ENCODE peak calls at places on chromosomes 1 and 21, in four cellular contexts. N is GM12878, R is WTC11, A is K562. G is an unnamed sample.

GRCh38 chr1:76868154-76868882 is 1.0 kb downstream of the ST6GALNAC5 start:
- DNase-seq in A (peak), R (peak), N (no peak), G (peak)

GRCh38 chr1:43034195-43034658 is 75.6 kb upstream of the SLC2A1 start:
- DNase-seq in N (no peak), R (no peak), A (no peak), G (no peak)

GRCh38 chr1:180911640-180912161 is 996 bp upstream of the KIAA1614 start:
- DNase-seq in A (no peak), R (no peak), N (no peak), G (peak)

GRCh38 chr1:227793948-227794812 is 21.3 kb upstream of the PRSS38 start:
- DNase-seq in N (no peak), A (peak), R (peak), G (peak)

GRCh38 chr1:31848381-31848897 is 32.6 kb upstream of the SPOCD1 start:
- DNase-seq in N (no peak), R (no peak), A (no peak), G (no peak)

GRCh38 chr1:205326812-205327466 is 5.4 kb upstream of the NUAK2 start:
- DNase-seq in R (no peak), A (no peak), N (no peak), G (no peak)

GRCh38 chr1:2637472-2637871 is 4.7 kb upstream of the MMEL1 start:
- DNase-seq in N (no peak), R (no peak), A (no peak), G (no peak)

GRCh38 chr1:36300526-36300925 is 5.6 kb upstream of the SH3D21 start:
- DNase-seq in A (no peak), R (no peak), N (no peak), G (no peak)

DNA sequence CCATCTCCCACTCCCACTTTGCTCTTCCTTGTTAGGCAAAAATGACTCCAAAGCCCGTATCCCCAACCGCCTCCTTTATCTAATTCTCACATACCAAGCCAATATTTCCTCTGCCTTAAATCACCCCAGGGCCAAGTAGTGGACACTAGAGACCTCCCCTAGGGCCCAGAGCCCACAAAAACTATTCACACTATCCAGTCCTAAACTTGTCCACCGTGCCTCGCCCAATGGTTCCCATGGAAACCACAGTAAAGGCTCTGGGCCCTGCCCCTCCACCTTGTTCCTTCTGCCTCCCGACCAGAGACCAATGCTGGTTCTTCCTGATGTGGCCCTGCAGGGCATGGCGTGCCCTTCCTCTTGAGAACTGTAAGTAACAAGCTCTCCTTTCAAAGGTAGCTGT is 11.8 kb downstream of the CFAP107 start:
- DNase-seq in R (no peak), N (no peak), A (no peak), G (no peak)
- TF ChIP-seq USF1 in R (no peak), N (no peak), A (no peak), G (no peak)

DNA sequence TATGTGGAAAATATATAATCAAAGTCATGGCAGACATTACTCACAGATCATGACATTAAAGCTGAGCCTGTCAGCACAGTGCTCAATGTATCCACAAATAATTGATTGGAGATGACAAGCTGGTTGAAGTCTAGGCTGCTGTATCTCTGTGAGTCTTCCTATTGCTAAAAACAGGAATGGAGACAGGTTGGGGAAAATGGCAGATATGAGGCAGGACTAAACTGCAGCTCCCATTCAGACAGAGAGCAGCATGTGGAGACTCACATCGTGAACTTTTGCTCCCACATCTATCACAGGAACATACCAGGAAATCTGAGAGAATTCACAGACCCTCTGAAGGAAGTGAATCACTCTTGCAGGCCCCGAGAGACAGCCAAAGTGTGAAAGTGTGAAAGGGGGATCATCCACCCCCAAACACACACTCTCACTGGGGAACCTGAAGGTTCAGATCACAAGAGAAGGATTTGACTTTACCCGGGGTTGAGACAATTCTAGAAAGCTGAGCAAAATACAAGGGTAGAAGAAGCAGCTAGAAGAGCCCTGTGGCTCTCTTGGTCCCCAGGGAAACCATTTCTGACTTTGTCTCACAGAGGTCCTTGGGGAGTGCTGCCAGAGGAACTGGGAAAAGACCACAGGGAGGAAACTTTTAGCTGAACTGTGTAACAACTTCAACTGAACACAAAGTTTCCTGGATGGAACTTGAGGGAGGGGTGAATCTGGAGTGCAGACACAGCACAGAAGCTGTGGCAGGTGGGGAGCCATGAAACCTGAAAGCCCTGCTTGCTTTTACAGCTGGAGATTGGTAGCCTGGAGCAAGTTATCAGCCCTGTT is 173.4 kb downstream of the S1PR1 start:
- DNase-seq in R (no peak), N (peak), A (no peak), G (no peak)
- TF ChIP-seq USF1 in R (no peak), N (no peak), A (no peak), G (no peak)

DNA sequence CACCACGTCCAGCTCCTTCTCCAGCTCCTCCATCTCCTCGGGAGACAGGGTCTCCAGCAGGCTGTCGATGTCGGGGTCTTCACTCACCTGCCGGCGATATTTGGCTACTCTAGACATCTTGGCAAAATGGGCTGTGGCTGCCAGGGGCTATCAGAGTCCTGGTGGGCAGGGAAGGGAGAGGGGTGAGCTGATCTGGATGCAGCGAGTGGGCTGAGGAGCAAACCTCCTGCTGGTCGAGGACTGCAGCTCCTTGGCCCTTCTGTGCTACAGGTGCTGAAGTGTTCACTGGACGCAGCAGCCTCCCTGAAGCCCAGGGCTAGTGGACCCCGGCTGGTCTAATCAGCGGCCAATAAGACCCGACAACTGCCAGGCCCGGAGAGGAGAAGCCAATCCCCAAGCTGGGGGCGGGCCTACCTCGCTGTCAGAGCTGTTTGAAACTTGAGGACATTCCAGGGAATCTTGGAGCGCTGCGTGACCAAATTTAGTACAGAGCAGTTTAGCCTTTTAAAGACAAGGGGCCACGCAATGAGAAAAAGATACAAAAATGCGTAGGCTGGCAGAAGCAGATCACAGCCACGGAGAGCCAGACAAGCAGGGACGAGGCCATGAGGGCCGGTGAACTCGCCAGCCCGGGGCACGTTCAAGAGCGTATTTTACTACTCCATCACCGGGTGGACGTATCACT is at the start of gene LMOD1:
- DNase-seq in N (no peak), R (peak), A (peak), G (peak)
- TF ChIP-seq USF1 in N (no peak), R (no peak), A (no peak), G (no peak)

GRCh38 chr1:154483941-154484803 is 17.8 kb upstream of the TDRD10 start:
- DNase-seq in R (no peak), N (no peak), A (no peak), G (no peak)
- TF ChIP-seq USF1 in R (no peak), N (no peak), A (no peak), G (no peak)

DNA sequence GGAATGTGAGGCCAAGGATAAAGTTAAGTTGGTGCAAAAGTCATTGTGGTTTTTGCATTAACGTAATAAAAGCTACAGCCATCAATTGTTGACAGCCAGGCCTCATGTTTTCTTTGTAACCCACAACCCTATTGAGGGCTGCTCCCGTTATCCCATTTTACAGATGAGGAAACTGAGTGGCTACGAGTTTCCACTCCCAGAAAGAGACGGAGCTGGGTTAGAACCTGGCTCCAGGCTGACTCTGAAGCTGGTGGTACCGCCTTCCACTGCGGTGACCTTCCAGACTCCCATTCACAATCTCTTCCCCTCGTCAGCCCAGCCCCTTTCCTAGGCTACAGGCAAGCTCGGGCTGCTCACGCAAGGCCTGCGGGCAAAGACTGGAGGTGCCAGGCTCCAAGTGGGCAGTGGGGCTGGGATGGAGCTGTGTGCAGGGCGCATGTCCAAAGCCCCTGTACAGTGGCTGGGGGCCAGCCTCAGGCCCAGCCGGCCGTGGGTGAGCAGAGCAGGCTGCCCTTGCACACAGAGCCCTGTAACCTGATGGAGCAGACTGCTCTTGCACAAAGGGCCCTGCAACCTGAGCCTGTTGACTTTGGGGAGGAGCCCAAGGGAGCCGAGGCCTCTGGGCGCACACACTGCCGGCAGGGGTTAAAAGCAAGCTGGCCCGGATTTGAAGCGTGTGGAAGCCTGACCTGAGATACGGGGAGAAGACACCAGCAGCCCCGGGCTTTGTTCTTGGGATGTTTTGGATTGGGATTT is 97.4 kb upstream of the TMPRSS2 start:
- DNase-seq in A (no peak), N (no peak), R (no peak), G (no peak)
- TF ChIP-seq USF1 in A (no peak), N (no peak), R (no peak), G (no peak)

GRCh38 chr1:94321662-94322061 is 84.3 kb upstream of the ARHGAP29 start:
- DNase-seq in N (no peak), A (no peak), R (no peak), G (peak)
- TF ChIP-seq USF1 in N (no peak), A (no peak), R (no peak), G (no peak)

DNA sequence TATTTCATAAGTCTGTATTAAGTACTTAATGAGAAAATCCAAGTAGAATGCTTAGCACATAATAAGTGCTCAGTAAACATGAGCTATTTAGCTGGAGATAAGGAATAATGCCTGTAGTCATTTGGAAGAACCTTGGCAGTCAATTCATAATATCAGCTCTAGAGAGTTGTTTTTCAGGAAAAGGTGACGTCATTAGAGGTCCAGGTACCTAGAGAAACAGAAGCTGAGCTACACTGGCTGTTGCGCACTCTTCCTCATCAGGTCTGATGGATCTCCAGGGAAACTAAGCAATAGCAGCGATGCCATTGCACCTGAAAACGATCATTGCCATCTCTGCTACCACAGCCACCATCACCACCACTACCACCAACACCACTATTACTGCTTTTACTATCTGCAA is 187.8 kb upstream of the PLD5 start:
- DNase-seq in A (no peak), N (no peak), R (no peak), G (no peak)
- TF ChIP-seq USF1 in A (no peak), N (no peak), R (no peak), G (no peak)